ENCODE peak calls at places on chromosome 3, in five cellular contexts. One of them, this sample, is unnamed.
A peak's percentile ranks its signal among the peaks of the same experiment; 100 is the strongest.

GRCh38 chr3:53478166-53478830 is 16.1 kb upstream of the CACNA1D start:
- DNase-seq in PC-3: no peak
- DNase-seq in right atrium auricular region: no peak
- DNase-seq in heart right ventricle: no peak
- DNase-seq in fibroblast of lung: no peak
- DNase-seq in this sample: no peak

GRCh38 chr3:12328132-12328915 is 39.5 kb downstream of the PPARG start:
- DNase-seq in right atrium auricular region: no peak
- DNase-seq in PC-3: no peak
- DNase-seq in fibroblast of lung: no peak
- DNase-seq in heart right ventricle: no peak
- DNase-seq in this sample: no peak

GRCh38 chr3:70519913-70520659 is 207.6 kb upstream of the MDFIC2 start:
- DNase-seq in right atrium auricular region: no peak
- DNase-seq in PC-3: no peak
- DNase-seq in heart right ventricle: no peak
- DNase-seq in fibroblast of lung: peak; percentile 12
- DNase-seq in this sample: no peak

GRCh38 chr3:161171113-161171512 is 50.0 kb upstream of the NMD3 start:
- DNase-seq in fibroblast of lung: peak; percentile 73
- DNase-seq in heart right ventricle: peak; percentile 49
- DNase-seq in PC-3: peak; percentile 71
- DNase-seq in right atrium auricular region: peak; percentile 80
- DNase-seq in this sample: peak; percentile 87

GRCh38 chr3:174639970-174640369 is 219.2 kb upstream of the NAALADL2 start:
- DNase-seq in right atrium auricular region: no peak
- DNase-seq in heart right ventricle: no peak
- DNase-seq in PC-3: no peak
- DNase-seq in fibroblast of lung: no peak
- DNase-seq in this sample: no peak

GRCh38 chr3:128794067-128794768 is 68.2 kb downstream of the RAB7A start:
- DNase-seq in right atrium auricular region: no peak
- DNase-seq in heart right ventricle: no peak
- DNase-seq in fibroblast of lung: peak; percentile 59
- DNase-seq in PC-3: peak; percentile 47
- DNase-seq in this sample: no peak

GRCh38 chr3:122392868-122393844 is 9.2 kb downstream of the FAM162A start:
- DNase-seq in fibroblast of lung: peak; percentile 71
- DNase-seq in right atrium auricular region: no peak
- DNase-seq in heart right ventricle: no peak
- DNase-seq in PC-3: peak; percentile 71
- DNase-seq in this sample: peak; percentile 34

GRCh38 chr3:177282028-177282655 is 84.9 kb upstream of the TBL1XR1 start:
- DNase-seq in PC-3: no peak
- DNase-seq in fibroblast of lung: no peak
- DNase-seq in right atrium auricular region: no peak
- DNase-seq in heart right ventricle: no peak
- DNase-seq in this sample: no peak

GRCh38 chr3:35829499-35829898 is 190.2 kb downstream of the ARPP21 start:
- DNase-seq in fibroblast of lung: no peak
- DNase-seq in heart right ventricle: no peak
- DNase-seq in right atrium auricular region: no peak
- DNase-seq in PC-3: peak; percentile 37
- DNase-seq in this sample: peak; percentile 37

GRCh38 chr3:11716576-11717250 is 73.0 kb upstream of the VGLL4 start:
- DNase-seq in fibroblast of lung: peak; percentile 22
- DNase-seq in right atrium auricular region: no peak
- DNase-seq in heart right ventricle: no peak
- DNase-seq in PC-3: no peak
- DNase-seq in this sample: no peak

GRCh38 chr3:43949594-43949993 is 258.9 kb downstream of the ABHD5 start:
- DNase-seq in right atrium auricular region: no peak
- DNase-seq in heart right ventricle: no peak
- DNase-seq in fibroblast of lung: no peak
- DNase-seq in PC-3: no peak
- DNase-seq in this sample: no peak

GRCh38 chr3:86801921-86802320 is 189.0 kb downstream of the VGLL3 start:
- DNase-seq in heart right ventricle: no peak
- DNase-seq in fibroblast of lung: peak; percentile 57
- DNase-seq in right atrium auricular region: no peak
- DNase-seq in PC-3: no peak
- DNase-seq in this sample: no peak

GRCh38 chr3:53493997-53494791 is at the start of gene CACNA1D:
- DNase-seq in PC-3: no peak
- DNase-seq in fibroblast of lung: no peak
- DNase-seq in right atrium auricular region: no peak
- DNase-seq in heart right ventricle: no peak
- DNase-seq in this sample: peak; percentile 6

GRCh38 chr3:143348486-143349327 is 229.1 kb downstream of the CHST2 start:
- DNase-seq in heart right ventricle: no peak
- DNase-seq in fibroblast of lung: no peak
- DNase-seq in right atrium auricular region: no peak
- DNase-seq in PC-3: no peak
- DNase-seq in this sample: no peak

GRCh38 chr3:129343643-129344360 is 65.1 kb downstream of the HMCES start:
- DNase-seq in heart right ventricle: peak; percentile 56
- DNase-seq in PC-3: no peak
- DNase-seq in fibroblast of lung: peak; percentile 20
- DNase-seq in right atrium auricular region: no peak
- DNase-seq in this sample: peak; percentile 64

GRCh38 chr3:106566277-106566676 is 697.5 kb upstream of the CBLB start:
- DNase-seq in fibroblast of lung: no peak
- DNase-seq in right atrium auricular region: no peak
- DNase-seq in heart right ventricle: no peak
- DNase-seq in PC-3: no peak
- DNase-seq in this sample: no peak

GRCh38 chr3:30760040-30760439 is 134.4 kb downstream of the GADL1 start:
- DNase-seq in right atrium auricular region: no peak
- DNase-seq in PC-3: no peak
- DNase-seq in heart right ventricle: no peak
- DNase-seq in fibroblast of lung: no peak
- DNase-seq in this sample: peak; percentile 9

GRCh38 chr3:52210037-52210436 is 12.1 kb downstream of the ALAS1 start:
- DNase-seq in right atrium auricular region: no peak
- DNase-seq in fibroblast of lung: no peak
- DNase-seq in PC-3: no peak
- DNase-seq in heart right ventricle: no peak
- DNase-seq in this sample: no peak

GRCh38 chr3:13051066-13051465 is 22.2 kb downstream of the IQSEC1 start:
- DNase-seq in fibroblast of lung: no peak
- DNase-seq in right atrium auricular region: no peak
- DNase-seq in heart right ventricle: no peak
- DNase-seq in PC-3: no peak
- DNase-seq in this sample: no peak

GRCh38 chr3:21417991-21418390 is 333.0 kb downstream of the ZNF385D start:
- DNase-seq in PC-3: no peak
- DNase-seq in fibroblast of lung: no peak
- DNase-seq in heart right ventricle: no peak
- DNase-seq in right atrium auricular region: no peak
- DNase-seq in this sample: no peak

GRCh38 chr3:24477090-24477656 is 17.5 kb downstream of the THRB start:
- DNase-seq in heart right ventricle: no peak
- DNase-seq in fibroblast of lung: no peak
- DNase-seq in PC-3: no peak
- DNase-seq in right atrium auricular region: no peak
- DNase-seq in this sample: no peak

GRCh38 chr3:115388166-115388565 is 235.1 kb upstream of the GAP43 start:
- DNase-seq in PC-3: no peak
- DNase-seq in heart right ventricle: no peak
- DNase-seq in right atrium auricular region: no peak
- DNase-seq in fibroblast of lung: peak; percentile 8
- DNase-seq in this sample: no peak

GRCh38 chr3:58419782-58420512 is 13.7 kb downstream of the PDHB start:
- DNase-seq in fibroblast of lung: peak; percentile 58
- DNase-seq in PC-3: peak; percentile 78
- DNase-seq in right atrium auricular region: peak; percentile 77
- DNase-seq in heart right ventricle: peak; percentile 45
- DNase-seq in this sample: no peak

GRCh38 chr3:111071257-111072015 is at the start of gene NECTIN3:
- DNase-seq in heart right ventricle: peak; percentile 94
- DNase-seq in right atrium auricular region: peak; percentile 90
- DNase-seq in fibroblast of lung: peak; percentile 99
- DNase-seq in PC-3: peak; percentile 96
- DNase-seq in this sample: peak; percentile 96

DNA sequence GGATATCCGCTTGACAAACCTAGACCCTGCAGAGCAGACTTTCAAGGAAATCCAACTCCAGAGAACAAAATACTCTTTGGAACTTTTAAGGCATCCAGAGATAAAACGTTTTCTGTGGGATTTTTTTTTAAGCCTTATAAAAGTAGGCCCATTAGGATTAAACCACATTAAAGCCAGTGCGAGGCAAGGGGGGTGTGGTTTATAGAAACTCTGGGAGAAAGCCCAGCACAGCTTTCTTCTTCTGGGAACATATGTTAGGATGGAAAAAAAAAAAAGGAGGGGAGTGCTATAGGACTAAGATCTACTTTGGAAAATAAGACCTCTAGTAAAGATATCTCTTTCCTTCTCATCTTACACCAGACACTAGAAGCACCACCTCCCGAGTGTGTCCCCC is 4.0 kb downstream of the SHOX2 start:
- DNase-seq in fibroblast of lung: no peak
- DNase-seq in right atrium auricular region: no peak
- DNase-seq in PC-3: no peak
- DNase-seq in heart right ventricle: no peak
- DNase-seq in this sample: no peak
- H3K27me3 ChIP-seq in fibroblast of lung: peaks cover 64% of the 10 kb centered on the region
- H3K27me3 ChIP-seq in right atrium auricular region: peaks cover 44% of the 10 kb centered on the region
- H3K27me3 ChIP-seq in PC-3: peaks cover 4% of the 10 kb centered on the region
- H3K27me3 ChIP-seq in heart right ventricle: peaks cover 98% of the 10 kb centered on the region
- H3K27me3 ChIP-seq in this sample: peaks cover 100% of the 10 kb centered on the region

DNA sequence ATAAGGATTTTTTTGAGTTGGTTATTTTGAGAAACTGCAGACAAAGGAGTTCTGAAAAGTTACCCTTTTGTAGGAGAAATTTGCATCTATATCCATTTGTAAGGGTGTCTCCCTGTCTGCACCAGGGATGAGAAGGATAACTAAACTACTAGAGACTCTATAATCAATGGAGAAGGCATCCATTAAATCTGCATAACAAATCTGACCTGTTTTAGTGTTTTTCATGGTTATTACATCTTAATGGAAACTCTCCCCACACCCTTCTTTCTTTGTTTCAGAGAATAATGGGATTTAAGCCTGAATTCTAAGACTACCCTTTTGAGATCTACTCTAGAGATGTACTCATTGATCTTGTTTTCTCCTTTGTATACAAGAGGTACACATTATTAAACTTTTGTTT is 82.0 kb upstream of the DAZL start:
- DNase-seq in PC-3: no peak
- DNase-seq in heart right ventricle: no peak
- DNase-seq in right atrium auricular region: no peak
- DNase-seq in fibroblast of lung: no peak
- DNase-seq in this sample: no peak
- H3K9me3 ChIP-seq in PC-3: no peaks in the 10 kb centered on the region
- H3K9me3 ChIP-seq in heart right ventricle: no peaks in the 10 kb centered on the region
- H3K9me3 ChIP-seq in right atrium auricular region: no peaks in the 10 kb centered on the region
- H3K9me3 ChIP-seq in fibroblast of lung: no peaks in the 10 kb centered on the region
- H3K9me3 ChIP-seq in this sample: no peaks in the 10 kb centered on the region

GRCh38 chr3:135500034-135500433 is 465.5 kb upstream of the PPP2R3A start:
- DNase-seq in fibroblast of lung: no peak
- DNase-seq in heart right ventricle: no peak
- DNase-seq in right atrium auricular region: no peak
- DNase-seq in PC-3: no peak
- DNase-seq in this sample: no peak

GRCh38 chr3:135499426-135499825 is 466.1 kb upstream of the PPP2R3A start:
- DNase-seq in fibroblast of lung: no peak
- DNase-seq in right atrium auricular region: no peak
- DNase-seq in heart right ventricle: no peak
- DNase-seq in PC-3: no peak
- DNase-seq in this sample: no peak

GRCh38 chr3:135504084-135504685 is 461.3 kb upstream of the PPP2R3A start:
- DNase-seq in PC-3: no peak
- DNase-seq in heart right ventricle: no peak
- DNase-seq in right atrium auricular region: no peak
- DNase-seq in fibroblast of lung: no peak
- DNase-seq in this sample: no peak

GRCh38 chr3:135497979-135498378 is 467.5 kb upstream of the PPP2R3A start:
- DNase-seq in fibroblast of lung: no peak
- DNase-seq in PC-3: no peak
- DNase-seq in heart right ventricle: no peak
- DNase-seq in right atrium auricular region: no peak
- DNase-seq in this sample: no peak

GRCh38 chr3:135503429-135504083 is 462.0 kb upstream of the PPP2R3A start:
- DNase-seq in fibroblast of lung: peak; percentile 59
- DNase-seq in heart right ventricle: peak; percentile 63
- DNase-seq in PC-3: peak; percentile 72
- DNase-seq in right atrium auricular region: no peak
- DNase-seq in this sample: peak; percentile 61
- TF ChIP-seq CTCF in fibroblast of lung: peak; percentile 85
- TF ChIP-seq CTCF in heart right ventricle: peak; percentile 74
- TF ChIP-seq CTCF in PC-3: peak; percentile 70
- TF ChIP-seq CTCF in right atrium auricular region: peak; percentile 24
- TF ChIP-seq CTCF in this sample: peak; percentile 56

DNA sequence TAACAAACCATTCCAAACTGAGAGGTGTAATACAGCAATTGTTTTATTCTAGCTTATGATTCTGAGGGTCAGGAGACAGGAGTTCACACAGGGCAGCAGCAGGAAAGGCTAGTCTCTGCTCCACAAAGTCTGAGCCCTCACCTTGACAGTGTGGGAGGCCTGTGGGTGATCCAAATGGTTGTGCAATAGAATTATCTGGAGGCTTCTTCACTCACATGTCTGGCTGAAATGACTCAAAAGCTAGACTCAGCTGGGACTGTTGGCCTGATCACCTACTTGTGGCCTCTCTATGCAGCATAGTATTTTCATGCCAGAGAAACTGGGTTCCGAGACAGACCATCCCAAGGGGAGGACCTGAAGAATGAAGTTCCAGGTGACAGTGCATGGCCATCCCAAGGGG is 233.9 kb upstream of the UBE2E2 start:
- DNase-seq in right atrium auricular region: no peak
- DNase-seq in PC-3: no peak
- DNase-seq in fibroblast of lung: no peak
- DNase-seq in heart right ventricle: no peak
- DNase-seq in this sample: no peak
- H3K27me3 ChIP-seq in right atrium auricular region: no peaks in the 10 kb centered on the region
- H3K27me3 ChIP-seq in PC-3: no peaks in the 10 kb centered on the region
- H3K27me3 ChIP-seq in fibroblast of lung: no peaks in the 10 kb centered on the region
- H3K27me3 ChIP-seq in heart right ventricle: no peaks in the 10 kb centered on the region
- H3K27me3 ChIP-seq in this sample: no peaks in the 10 kb centered on the region

DNA sequence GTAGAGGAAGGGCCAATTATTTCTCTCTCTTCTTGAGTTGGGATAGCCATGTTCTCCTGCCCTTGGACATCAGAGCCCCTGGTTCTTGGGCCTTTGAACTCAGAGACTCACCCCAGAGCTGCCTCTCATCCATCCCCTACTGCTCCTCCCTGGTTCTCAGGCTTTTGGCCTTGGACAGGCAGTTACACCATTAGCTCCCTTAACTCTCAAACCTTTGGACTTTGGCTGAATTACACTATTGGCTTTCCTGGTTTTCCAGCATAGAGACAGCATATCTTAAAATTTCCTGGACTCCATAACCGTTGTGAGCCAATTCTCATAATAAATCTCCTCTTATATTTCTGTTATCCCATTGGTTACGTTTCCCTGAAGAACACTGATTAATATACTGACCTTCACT is 63.7 kb upstream of the CHL1 start:
- DNase-seq in right atrium auricular region: no peak
- DNase-seq in heart right ventricle: no peak
- DNase-seq in PC-3: no peak
- DNase-seq in fibroblast of lung: no peak
- DNase-seq in this sample: no peak
- H3K9me3 ChIP-seq in right atrium auricular region: no peaks in the 10 kb centered on the region
- H3K9me3 ChIP-seq in heart right ventricle: no peaks in the 10 kb centered on the region
- H3K9me3 ChIP-seq in PC-3: peaks cover 18% of the 10 kb centered on the region
- H3K9me3 ChIP-seq in fibroblast of lung: no peaks in the 10 kb centered on the region
- H3K9me3 ChIP-seq in this sample: no peaks in the 10 kb centered on the region

This sample was measured in cardiac muscle cell.